ENCODE peak calls at places on chromosome 22, in six cellular contexts. Q, R, T, F, V and E are unnamed samples.
A peak's percentile ranks its signal among the peaks of the same experiment; 100 is the strongest.

GRCh38 chr22:25745341-25746011 is 3.5 kb downstream of the MYO18B start:
- DNase-seq in Q (no peak), R (no peak), T (no peak), F (no peak), V (no peak), E (no peak)

GRCh38 chr22:49406047-49406650 is 421.5 kb downstream of the BRD1 start:
- DNase-seq in Q (no peak), R (no peak), T (no peak), F (no peak), V (peak; percentile 8), E (no peak)

GRCh38 chr22:19455033-19455432 is 7.5 kb upstream of the C22orf39 start:
- DNase-seq in Q (no peak), R (no peak), T (no peak), F (no peak), V (no peak), E (no peak)

GRCh38 chr22:37228106-37229011 is 15.7 kb downstream of the RAC2 start:
- DNase-seq in Q (no peak), R (no peak), T (peak; percentile 56), F (no peak), V (no peak), E (no peak)

GRCh38 chr22:19536564-19536963 is 12.4 kb upstream of the CLDN5 start:
- DNase-seq in Q (no peak), R (no peak), T (no peak), F (no peak), V (no peak), E (no peak)

GRCh38 chr22:33891455-33891854 is 28.8 kb downstream of the LARGE1 start:
- DNase-seq in Q (no peak), R (peak; percentile 33), T (no peak), F (no peak), V (no peak), E (no peak)

GRCh38 chr22:49765091-49765771 is 62.4 kb downstream of the BRD1 start:
- DNase-seq in Q (no peak), R (no peak), T (no peak), F (peak; percentile 35), V (peak; percentile 23), E (peak; percentile 67)

GRCh38 chr22:43880743-43881055 is 11.1 kb downstream of the PNPLA5 start:
- DNase-seq in Q (no peak), R (no peak), T (no peak), F (no peak), V (peak; percentile 20), E (no peak)

GRCh38 chr22:50222508-50222907 is 21.7 kb downstream of the SELENOO start:
- DNase-seq in Q (no peak), R (no peak), T (no peak), F (peak; percentile 40), V (no peak), E (no peak)

GRCh38 chr22:37206118-37206840 is 6.0 kb downstream of the SSTR3 start:
- DNase-seq in Q (no peak), R (no peak), T (no peak), F (peak; percentile 7), V (no peak), E (no peak)

GRCh38 chr22:47448231-47449035 is 686.0 kb downstream of the TBC1D22A start:
- DNase-seq in Q (no peak), R (no peak), T (no peak), F (no peak), V (peak; percentile 5), E (no peak)

GRCh38 chr22:27809226-27809625 is 7.7 kb upstream of the MN1 start:
- DNase-seq in Q (no peak), R (no peak), T (no peak), F (no peak), V (peak; percentile 52), E (no peak)

DNA sequence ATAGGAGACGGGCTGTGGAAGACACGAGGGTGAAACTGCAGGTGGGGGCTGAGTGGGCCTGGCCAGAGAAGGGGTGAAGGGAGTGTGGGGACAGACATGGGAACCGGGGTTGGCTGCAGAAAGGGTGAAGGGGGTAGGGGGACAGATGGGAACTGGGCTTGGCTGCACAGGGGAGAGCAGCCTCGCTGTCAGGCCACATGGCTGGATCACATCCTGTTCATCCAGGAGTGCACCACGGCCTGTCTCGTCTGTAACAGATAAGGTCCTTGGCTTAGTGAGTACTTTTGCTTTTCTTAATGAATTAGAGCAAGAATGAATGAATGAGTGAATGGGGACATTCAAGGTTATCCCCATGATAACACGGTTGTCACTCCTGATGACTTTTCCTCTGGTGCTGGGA is 13.5 kb downstream of the FBLN1 start:
- DNase-seq in Q (no peak), R (no peak), T (no peak), F (no peak), V (no peak), E (no peak)
- H3K27ac ChIP-seq in Q (peak overlapping the region; percentile 24), R (no peak overlapping the region), T (no peak overlapping the region), F (peak overlapping the region; percentile 61), V (no peak overlapping the region), E (no peak overlapping the region)

GRCh38 chr22:22372063-22372462 is 127.5 kb downstream of the VPREB1 start:
- DNase-seq in Q (no peak), R (no peak), T (no peak), F (no peak), V (no peak), E (no peak)
- H3K4me1 ChIP-seq in Q (no peaks in the 10 kb centered on the region), R (no peaks in the 10 kb centered on the region), T (no peaks in the 10 kb centered on the region), F (no peaks in the 10 kb centered on the region), V (no peaks in the 10 kb centered on the region), E (no peaks in the 10 kb centered on the region)

GRCh38 chr22:17633998-17634323 is 4.6 kb upstream of the BCL2L13 start:
- DNase-seq in Q (no peak), R (no peak), T (no peak), F (no peak), V (no peak), E (no peak)

GRCh38 chr22:17638432-17639237 is at the start of gene BCL2L13:
- DNase-seq in Q (peak; percentile 87), R (peak; percentile 91), T (peak; percentile 96), F (peak; percentile 96), V (peak; percentile 94), E (peak; percentile 94)

GRCh38 chr22:17634696-17635095 is 3.9 kb upstream of the BCL2L13 start:
- DNase-seq in Q (no peak), R (no peak), T (no peak), F (no peak), V (no peak), E (no peak)

GRCh38 chr22:17637490-17638181 is 921 bp upstream of the BCL2L13 start:
- DNase-seq in Q (no peak), R (no peak), T (no peak), F (no peak), V (no peak), E (no peak)

GRCh38 chr22:17638182-17638431 is 450 bp upstream of the BCL2L13 start:
- DNase-seq in Q (peak; percentile 47), R (peak; percentile 49), T (no peak), F (no peak), V (no peak), E (no peak)
- TF ChIP-seq CTCF in Q (no peak), R (no peak), T (no peak), F (no peak), V (no peak), E (no peak)

GRCh38 chr22:45503071-45503815 is 560 bp downstream of the FBLN1 start:
- DNase-seq in Q (no peak), R (no peak), T (no peak), F (peak; percentile 33), V (peak; percentile 61), E (no peak)

GRCh38 chr22:45506961-45507360 is 4.3 kb downstream of the FBLN1 start:
- DNase-seq in Q (no peak), R (no peak), T (no peak), F (no peak), V (no peak), E (peak; percentile 52)

GRCh38 chr22:45505991-45506743 is 3.5 kb downstream of the FBLN1 start:
- DNase-seq in Q (no peak), R (no peak), T (no peak), F (no peak), V (no peak), E (peak; percentile 36)

GRCh38 chr22:45503816-45504702 is 1.4 kb downstream of the FBLN1 start:
- DNase-seq in Q (no peak), R (no peak), T (no peak), F (peak; percentile 38), V (peak; percentile 77), E (no peak)

DNA sequence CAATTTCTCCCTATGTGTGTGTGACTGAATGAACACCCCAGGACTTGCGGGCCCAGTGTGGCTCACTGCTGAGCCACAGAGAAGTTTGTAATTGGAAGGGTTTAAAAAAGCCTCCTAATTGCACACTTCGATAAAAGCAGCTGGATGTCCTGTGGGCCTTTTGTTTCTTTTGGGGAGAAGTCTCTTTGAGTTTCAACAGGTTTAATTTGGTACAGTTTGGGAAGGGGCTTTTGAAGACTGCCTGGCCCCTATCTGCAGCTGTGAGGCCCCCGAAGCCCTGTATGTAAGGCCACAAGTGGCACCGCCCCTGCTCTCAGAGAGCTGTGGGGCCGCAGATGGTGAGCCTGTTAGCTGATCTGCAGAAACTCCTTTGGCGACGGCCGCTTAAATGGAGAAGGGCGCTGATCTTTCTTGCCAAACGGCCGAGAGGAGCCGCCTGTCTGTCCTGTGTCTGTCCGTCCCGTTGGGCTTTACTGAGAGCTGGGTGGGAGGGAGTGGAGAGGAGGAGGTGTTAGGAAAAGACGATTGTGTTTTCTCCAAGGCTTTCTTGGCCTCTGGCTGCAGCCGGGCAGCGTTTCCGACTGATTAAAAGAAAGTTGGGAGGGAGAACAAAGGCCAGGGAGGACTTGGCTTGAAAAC is 2.1 kb downstream of the FBLN1 start:
- DNase-seq in Q (peak; percentile 43), R (no peak), T (peak; percentile 75), F (no peak), V (no peak), E (no peak)
- H3K27ac ChIP-seq in Q (peak overlapping the region; percentile 75), R (peak overlapping the region; percentile 67), T (peak overlapping the region; percentile 70), F (peak overlapping the region; percentile 73), V (no peak overlapping the region), E (no peak overlapping the region)

GRCh38 chr22:39245130-39246039 is 603 bp upstream of the PDGFB start:
- DNase-seq in Q (no peak), R (no peak), T (peak; percentile 36), F (no peak), V (no peak), E (no peak)
- H3K4me1 ChIP-seq in Q (peaks cover 19% of the 10 kb centered on the region), R (peaks cover 3% of the 10 kb centered on the region), T (no peaks in the 10 kb centered on the region), F (peaks cover 71% of the 10 kb centered on the region), V (no peaks in the 10 kb centered on the region), E (peaks cover 4% of the 10 kb centered on the region)

GRCh38 chr22:40741116-40741515 is 61.8 kb downstream of the MCHR1 start:
- DNase-seq in Q (no peak), R (no peak), T (no peak), F (no peak), V (no peak), E (no peak)
- TF ChIP-seq CTCF in Q (no peak), R (no peak), T (no peak), F (no peak), V (no peak), E (no peak)

DNA sequence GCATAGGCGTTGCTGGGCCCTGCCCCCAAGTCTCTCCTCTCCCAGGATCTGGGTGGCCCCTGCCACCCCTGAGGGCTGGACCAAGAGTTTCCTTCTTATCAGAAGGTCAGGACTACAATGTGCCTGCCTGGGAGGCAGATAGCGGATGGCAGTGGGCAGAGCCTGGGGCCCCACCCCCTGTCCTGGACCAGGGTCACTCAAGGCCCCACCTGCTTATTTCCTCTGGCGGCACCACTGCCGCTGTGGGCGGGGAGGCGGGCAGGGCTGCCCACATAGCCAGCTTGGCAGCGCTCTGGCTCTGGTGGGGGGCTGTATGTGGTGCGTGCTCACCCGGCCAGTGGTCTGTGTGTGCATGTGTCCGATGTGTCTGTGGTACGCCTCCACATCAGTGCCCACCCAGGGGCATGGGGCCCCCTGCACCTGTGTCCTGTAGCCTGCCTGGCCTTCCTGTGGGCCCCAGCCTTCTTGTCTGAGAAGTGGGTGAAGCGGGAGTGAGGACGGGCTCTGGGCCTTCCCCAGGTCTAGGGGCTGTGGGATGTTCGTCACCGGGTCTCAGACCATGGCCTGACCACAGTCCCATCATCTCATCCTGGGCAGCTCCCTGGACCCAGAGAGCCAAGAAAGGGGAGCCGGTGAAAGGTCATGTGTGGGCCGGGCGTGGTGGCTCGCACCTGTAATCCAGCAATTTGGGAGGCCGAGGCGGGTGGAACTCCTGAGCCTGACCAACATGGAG is 3.0 kb downstream of the GAS2L1 start:
- DNase-seq in Q (no peak), R (no peak), T (peak; percentile 81), F (peak; percentile 62), V (no peak), E (no peak)
- H3K27ac ChIP-seq in Q (peak overlapping the region; percentile 93), R (no peak overlapping the region), T (peak overlapping the region; percentile 93), F (peak overlapping the region; percentile 90), V (no peak overlapping the region), E (peak overlapping the region; percentile 39)